ENCODE peak calls at places on chromosomes 16 and 17, in six cellular contexts. F is CMK; Q is SHP77 treated with DMSO at 0.1 percent for 48 hours; V is upper lobe of right lung; W is HL-60; B is activated CD4-positive, CD25-positive, alpha-beta regulatory T cell. T is an unnamed sample.

GRCh38 chr16:28572659-28573510 is 19.2 kb downstream of the SGF29 start:
- DNase-seq in F (no peak), Q (no peak), V (no peak), W (no peak), B (no peak), T (no peak)

GRCh38 chr16:59632266-59632855 is 898.2 kb upstream of the GOT2 start:
- DNase-seq in F (peak), Q (no peak), V (no peak), W (no peak), B (no peak), T (no peak)

GRCh38 chr17:40344321-40345160 is 20.0 kb downstream of the GJD3 start:
- DNase-seq in F (no peak), Q (no peak), V (no peak), W (no peak), B (no peak), T (no peak)

GRCh38 chr17:56284501-56284900 is 131.2 kb downstream of the ANKFN1 start:
- DNase-seq in F (no peak), Q (no peak), V (no peak), W (peak), B (no peak), T (no peak)

GRCh38 chr17:3892095-3892998 is 506 bp downstream of the CAMKK1 start:
- DNase-seq in F (peak), Q (no peak), V (peak), W (peak), B (peak), T (no peak)

GRCh38 chr17:68198931-68199836 is 48.7 kb upstream of the AMZ2 start:
- DNase-seq in F (no peak), Q (no peak), V (no peak), W (no peak), B (no peak), T (peak)

GRCh38 chr17:38868095-38868967 is 1.5 kb upstream of the LASP1 start:
- DNase-seq in F (no peak), Q (no peak), V (no peak), W (no peak), B (no peak), T (no peak)

GRCh38 chr17:67276075-67276474 is 31.1 kb upstream of the HELZ start:
- DNase-seq in F (no peak), Q (peak), V (no peak), W (no peak), B (no peak), T (no peak)